ENCODE peak calls at places on chromosomes 16 and 17, in six cellular contexts. Z is HepG2, T is stomach, C is A549, L is sigmoid colon, Q is tibial nerve. O is an unnamed sample.

GRCh38 chr16:2858245-2859025 is 465 bp upstream of the PRSS22 start:
- DNase-seq in L (no peak), C (no peak), T (peak; percentile 91), Q (no peak), Z (no peak), O (no peak)

GRCh38 chr17:74607219-74607618 is 15.1 kb upstream of the CD300LD start:
- DNase-seq in T (no peak), Z (no peak), L (no peak), Q (no peak), C (no peak), O (no peak)

GRCh38 chr17:8141046-8141445 is 11.2 kb downstream of the PER1 start:
- DNase-seq in T (no peak), C (no peak), L (peak; percentile 75), Q (no peak), Z (no peak), O (peak; percentile 64)

GRCh38 chr17:6474906-6475305 is 30.7 kb downstream of the PIMREG start:
- DNase-seq in Q (no peak), C (no peak), T (no peak), Z (no peak), L (no peak), O (no peak)

GRCh38 chr16:81394966-81395655 is 49.5 kb upstream of the CMIP start:
- DNase-seq in C (no peak), T (peak; percentile 65), Z (no peak), Q (no peak), L (no peak), O (no peak)

GRCh38 chr16:87353613-87354012 is 30.0 kb downstream of the FBXO31 start:
- DNase-seq in T (no peak), Q (no peak), L (no peak), Z (no peak), C (no peak), O (no peak)

GRCh38 chr16:57186630-57187507 is 740 bp downstream of the RSPRY1 start:
- DNase-seq in Q (no peak), Z (peak; percentile 54), C (peak; percentile 35), L (no peak), T (no peak), O (peak; percentile 38)

GRCh38 chr17:78263063-78263735 is 31.8 kb downstream of the TMEM235 start:
- DNase-seq in Q (no peak), C (no peak), Z (peak; percentile 43), L (no peak), T (peak; percentile 75), O (no peak)

GRCh38 chr17:72575542-72576233 is 454.9 kb downstream of the SOX9 start:
- DNase-seq in Z (peak; percentile 72), L (no peak), Q (no peak), T (no peak), C (no peak), O (no peak)

GRCh38 chr17:29241015-29241963 is 5.4 kb upstream of the CRYBA1 start:
- DNase-seq in Z (peak; percentile 83), Q (no peak), T (no peak), L (no peak), C (peak; percentile 97), O (no peak)

DNA sequence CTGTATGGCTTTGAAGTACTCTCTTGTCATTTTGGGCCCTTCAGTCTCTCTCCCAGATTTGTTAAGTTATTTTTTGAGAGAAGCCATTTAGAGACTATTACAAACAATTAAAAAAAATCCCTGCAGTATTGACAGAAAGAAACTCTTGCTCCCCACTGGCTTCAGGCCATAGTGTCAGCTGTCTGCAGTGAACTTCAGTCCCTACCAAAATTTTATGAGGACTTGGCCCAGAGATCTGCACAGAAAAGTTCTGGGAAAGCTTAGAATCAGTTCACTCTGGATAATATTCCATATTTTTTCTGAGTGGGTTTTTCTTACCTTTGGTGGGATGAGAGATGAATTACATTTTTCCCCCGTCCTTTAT is 30.9 kb upstream of the SUPT4H1 start:
- DNase-seq in L (no peak), C (no peak), T (no peak), Q (no peak), Z (no peak), O (no peak)
- H3K4me1 ChIP-seq in L (no peaks in the 10 kb centered on the region), C (peaks cover 76% of the 10 kb centered on the region), T (peaks cover 39% of the 10 kb centered on the region), Q (no peaks in the 10 kb centered on the region), Z (peaks cover 100% of the 10 kb centered on the region), O (no peaks in the 10 kb centered on the region)

DNA sequence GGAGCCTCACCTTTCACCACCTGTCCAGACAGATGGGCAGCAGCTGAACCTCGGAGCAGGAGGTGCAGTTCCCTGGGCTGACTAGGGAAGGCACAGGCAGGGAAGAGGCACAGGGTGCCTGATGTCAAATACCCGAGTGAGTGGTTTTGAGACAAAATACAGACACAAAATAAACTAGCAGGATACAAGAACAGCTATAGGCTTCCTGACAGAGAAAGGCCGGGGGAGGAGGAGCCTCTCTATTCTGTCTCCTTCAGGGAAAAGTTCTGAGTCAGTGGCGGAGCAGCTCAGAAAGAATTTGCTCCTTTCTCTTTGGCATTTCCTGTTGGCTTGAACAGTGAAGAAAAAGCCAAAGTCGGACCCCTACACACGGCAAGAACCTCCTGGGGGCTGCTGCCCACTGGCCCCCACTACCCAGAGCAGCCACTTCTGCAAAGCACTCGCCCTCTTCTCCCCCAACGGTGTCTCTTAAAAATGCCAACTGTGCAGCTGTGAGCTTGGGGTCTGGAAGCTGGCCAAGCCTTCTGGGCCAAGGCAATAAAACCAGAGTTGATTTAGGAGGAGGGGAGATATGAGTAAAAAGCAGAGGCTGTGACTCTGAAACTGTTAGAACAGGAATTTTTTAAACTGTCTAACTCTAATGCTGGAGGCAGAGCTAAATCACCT is 14.4 kb upstream of the FAAP100 start:
- DNase-seq in C (peak; percentile 85), L (peak; percentile 90), Q (peak; percentile 52), Z (no peak), T (peak; percentile 84), O (peak; percentile 80)
- TF ChIP-seq EP300 in C (peak; percentile 49), L (no peak), Q (peak; percentile 58), Z (no peak), T (no peak), O (peak; percentile 22)

DNA sequence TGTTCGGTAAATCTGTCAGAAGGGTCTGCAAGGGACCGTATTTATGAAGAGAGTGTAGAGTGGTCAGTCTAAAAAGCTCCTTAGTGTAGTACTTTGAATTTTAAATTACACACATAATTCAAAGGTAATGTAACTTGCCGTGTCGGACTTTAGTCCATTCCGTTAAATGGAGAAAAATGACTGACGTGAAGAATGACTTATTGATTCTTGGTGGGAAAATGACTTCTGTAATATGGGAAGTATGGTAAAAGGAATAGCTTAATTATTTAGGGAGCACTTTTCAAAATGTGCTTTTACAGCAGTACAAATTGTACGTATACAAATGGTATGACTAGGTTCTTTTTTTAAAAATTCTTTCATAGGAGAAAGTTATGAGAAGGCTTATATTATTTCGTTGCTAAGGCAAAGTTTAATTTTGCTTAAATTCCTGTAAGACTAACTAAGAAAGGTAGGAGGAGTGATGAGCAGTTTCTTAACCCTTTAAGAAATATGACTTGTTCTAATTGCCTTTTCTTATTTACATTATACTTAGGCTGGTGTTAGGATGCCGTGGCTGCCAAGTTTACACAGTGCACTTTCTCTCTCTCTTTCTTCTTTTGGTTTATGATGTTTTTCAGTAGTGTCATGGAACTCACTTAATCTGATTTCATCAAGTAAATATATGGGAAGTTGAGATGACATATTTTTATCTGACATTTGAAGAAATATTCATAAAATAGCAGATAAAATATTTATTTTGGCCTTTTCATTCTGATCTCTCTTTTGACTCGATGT is 191.2 kb downstream of the WWOX start:
- DNase-seq in C (no peak), Q (no peak), T (no peak), Z (no peak), L (no peak), O (no peak)
- TF ChIP-seq CTCF in C (no peak), Q (no peak), T (no peak), Z (no peak), L (no peak), O (no peak)

DNA sequence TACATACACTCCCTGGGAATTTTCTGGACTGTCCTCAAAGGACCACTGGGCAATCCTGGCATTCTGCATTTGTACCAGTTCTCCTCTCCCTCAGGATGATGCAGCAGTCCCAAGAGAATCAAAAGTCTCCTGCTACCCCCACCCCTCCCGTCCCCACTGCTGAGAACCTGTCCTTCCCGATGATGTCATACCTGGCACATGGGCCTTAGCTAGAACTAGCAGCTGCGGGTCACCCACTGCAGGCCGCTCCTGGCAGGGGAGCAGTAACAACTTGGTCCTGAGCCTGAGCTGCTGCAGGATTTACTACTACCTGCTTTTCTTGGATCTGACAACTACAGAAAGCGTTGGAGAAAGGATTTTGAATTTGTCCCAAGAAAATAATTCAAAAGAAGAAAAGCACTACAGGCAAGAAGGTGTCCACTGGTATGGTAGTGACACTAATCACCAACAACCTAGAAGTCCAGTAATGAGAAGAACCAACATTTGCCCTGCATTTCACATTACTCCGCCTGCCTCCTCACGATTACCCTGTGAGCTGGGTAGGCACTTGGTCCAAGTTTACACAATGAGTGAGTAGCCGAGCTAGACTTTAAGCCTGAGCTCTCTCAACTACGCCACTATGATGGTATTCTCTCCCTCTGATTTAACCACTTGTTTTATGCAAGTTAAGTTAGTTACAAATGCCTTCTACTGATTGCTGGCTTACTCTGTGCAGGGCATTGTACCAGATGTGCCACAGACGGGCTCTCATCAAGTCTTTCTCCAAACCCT is 55.3 kb upstream of the ETV4 start:
- DNase-seq in L (peak; percentile 91), T (no peak), C (no peak), Z (no peak), Q (no peak), O (no peak)
- H3K4me1 ChIP-seq in L (peaks cover 23% of the 10 kb centered on the region), T (no peaks in the 10 kb centered on the region), C (peaks cover 19% of the 10 kb centered on the region), Z (peaks cover 46% of the 10 kb centered on the region), Q (no peaks in the 10 kb centered on the region), O (no peaks in the 10 kb centered on the region)

GRCh38 chr16:25550647-25551046 is 141.1 kb upstream of the HS3ST4 start:
- DNase-seq in L (no peak), T (no peak), Z (no peak), C (no peak), Q (no peak), O (no peak)

GRCh38 chr16:25553711-25554436 is 137.9 kb upstream of the HS3ST4 start:
- DNase-seq in C (no peak), L (no peak), T (no peak), Z (no peak), Q (no peak), O (no peak)
- TF ChIP-seq EP300 in C (no peak), L (no peak), T (no peak), Z (no peak), Q (no peak), O (no peak)

DNA sequence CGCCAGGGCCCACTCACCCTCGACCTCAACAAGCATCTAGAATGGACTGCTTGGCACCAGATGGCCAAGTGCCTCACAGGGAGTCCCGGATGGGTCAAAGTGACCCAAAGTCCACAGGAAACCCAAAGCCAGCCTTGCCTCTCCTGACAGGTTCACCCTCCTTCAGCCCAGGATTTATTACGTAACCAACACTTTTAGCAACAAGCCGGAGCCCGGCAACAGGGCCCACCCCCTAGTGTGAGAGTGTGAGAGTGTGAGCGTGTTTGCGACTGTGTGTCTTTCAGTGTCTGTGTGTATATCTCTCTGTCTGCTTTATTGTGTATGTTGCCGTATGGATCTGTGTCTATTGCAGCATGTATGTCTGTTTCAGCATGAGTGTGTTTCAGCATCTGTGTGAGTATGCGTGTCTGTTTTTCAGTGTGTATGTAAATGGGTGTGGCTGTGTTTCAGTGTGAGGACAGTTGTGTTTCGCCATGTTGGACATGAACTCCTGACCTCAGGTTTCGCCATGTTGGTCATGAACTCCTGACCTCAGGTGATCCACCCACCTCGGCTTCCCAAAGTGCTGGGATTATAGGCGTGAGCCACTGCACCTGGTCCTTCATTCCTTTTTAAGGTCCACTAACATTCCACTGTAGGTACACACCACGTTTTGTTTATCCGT is 13.7 kb upstream of the PEMT start:
- DNase-seq in C (no peak), T (no peak), Q (no peak), L (no peak), Z (peak; percentile 46), O (no peak)
- TF ChIP-seq CTCF in C (no peak), T (no peak), Q (no peak), L (no peak), Z (no peak), O (no peak)